ENCODE peak calls at places on chromosomes 7 and 10, in five cellular contexts. H is HCT116, G is esophagus squamous epithelium, B is thyroid gland, W is stomach. D is an unnamed sample.

GRCh38 chr7:29297194-29297890 is 102.8 kb downstream of the CHN2 start:
- DNase-seq in H (no peak), G (no peak), B (no peak), W (no peak), D (no peak)

GRCh38 chr10:42878821-42879195 is 96.2 kb downstream of the BMS1 start:
- DNase-seq in H (no peak), G (no peak), B (no peak), W (no peak), D (no peak)

GRCh38 chr7:129169171-129169643 is 19.2 kb upstream of the SMO start:
- DNase-seq in H (no peak), G (no peak), B (peak), W (peak), D (peak)

GRCh38 chr10:49135575-49136313 is 1.9 kb upstream of the FAM170B start:
- DNase-seq in H (no peak), G (no peak), B (peak), W (no peak), D (no peak)

GRCh38 chr7:46515844-46516590 is 594.9 kb upstream of the IGFBP3 start:
- DNase-seq in H (no peak), G (no peak), B (peak), W (no peak), D (no peak)

GRCh38 chr10:118374404-118374803 is 32.3 kb upstream of the FAM204A start:
- DNase-seq in H (no peak), G (no peak), B (no peak), W (no peak), D (no peak)

GRCh38 chr7:136687693-136688322 is 180.6 kb upstream of the CHRM2 start:
- DNase-seq in H (no peak), G (no peak), B (no peak), W (no peak), D (no peak)

GRCh38 chr7:138289864-138290263 is 170.2 kb upstream of the TRIM24 start:
- DNase-seq in H (no peak), G (no peak), B (no peak), W (no peak), D (no peak)

GRCh38 chr10:78342787-78343186 is 309.1 kb downstream of the RPS24 start:
- DNase-seq in H (no peak), G (no peak), B (no peak), W (peak), D (peak)

GRCh38 chr10:128793726-128794655 is 667.8 kb upstream of the MKI67 start:
- DNase-seq in H (no peak), G (no peak), B (no peak), W (no peak), D (no peak)

GRCh38 chr7:44280636-44280992 is 44.8 kb downstream of the CAMK2B start:
- DNase-seq in H (no peak), G (no peak), B (no peak), W (no peak), D (peak)

GRCh38 chr7:81457858-81458522 is 311.9 kb downstream of the HGF start:
- DNase-seq in H (peak), G (no peak), B (no peak), W (no peak), D (no peak)

GRCh38 chr10:49115015-49115795 is at the start of gene VSTM4:
- DNase-seq in H (no peak), G (no peak), B (peak), W (no peak), D (no peak)

GRCh38 chr7:139043823-139044812 is 8.3 kb upstream of the ZC3HAV1L start:
- DNase-seq in H (no peak), G (no peak), B (peak), W (peak), D (no peak)

GRCh38 chr10:101297901-101298451 is 56.0 kb upstream of the BTRC start:
- DNase-seq in H (peak), G (no peak), B (peak), W (peak), D (peak)

GRCh38 chr10:125020386-125020785 is 78.5 kb downstream of the ZRANB1 start:
- DNase-seq in H (no peak), G (no peak), B (peak), W (no peak), D (peak)

GRCh38 chr7:14432936-14433335 is 443.5 kb upstream of the ETV1 start:
- DNase-seq in H (no peak), G (no peak), B (no peak), W (no peak), D (no peak)

GRCh38 chr7:40866601-40867000 is 731.8 kb downstream of the SUGCT start:
- DNase-seq in H (no peak), G (no peak), B (no peak), W (no peak), D (no peak)

GRCh38 chr7:124338861-124339260 is 306.0 kb upstream of the TMEM229A start:
- DNase-seq in H (no peak), G (no peak), B (no peak), W (no peak), D (no peak)

GRCh38 chr7:22858640-22859561 is 36.3 kb upstream of the TOMM7 start:
- DNase-seq in H (peak), G (no peak), B (no peak), W (no peak), D (no peak)

GRCh38 chr7:22861576-22861975 is 38.9 kb upstream of the TOMM7 start:
- DNase-seq in H (no peak), G (no peak), B (no peak), W (no peak), D (no peak)

GRCh38 chr7:22860784-22861482 is 38.3 kb upstream of the TOMM7 start:
- DNase-seq in H (no peak), G (no peak), B (no peak), W (no peak), D (no peak)

GRCh38 chr7:22859676-22860290 is 37.1 kb upstream of the TOMM7 start:
- DNase-seq in H (no peak), G (no peak), B (no peak), W (no peak), D (no peak)

GRCh38 chr7:22860337-22860736 is 37.7 kb upstream of the TOMM7 start:
- DNase-seq in H (no peak), G (no peak), B (no peak), W (no peak), D (no peak)
- TF ChIP-seq POLR2A in H (no peak), G (no peak), B (no peak), W (no peak), D (no peak)

GRCh38 chr7:99393363-99394187 is 14.8 kb downstream of the PDAP1 start:
- DNase-seq in H (no peak), G (no peak), B (peak), W (peak), D (no peak)

GRCh38 chr7:99392046-99392445 is 16.4 kb downstream of the PDAP1 start:
- DNase-seq in H (no peak), G (no peak), B (no peak), W (no peak), D (no peak)

GRCh38 chr7:99390941-99391602 is 16.5 kb downstream of the ARPC1B start:
- DNase-seq in H (no peak), G (no peak), B (no peak), W (no peak), D (no peak)

GRCh38 chr7:99394188-99394502 is 14.3 kb downstream of the PDAP1 start:
- DNase-seq in H (no peak), G (no peak), B (no peak), W (no peak), D (no peak)

GRCh38 chr7:99392659-99393362 is 15.6 kb downstream of the PDAP1 start:
- DNase-seq in H (no peak), G (no peak), B (peak), W (peak), D (peak)
- TF ChIP-seq POLR2A in H (no peak), G (peak), B (no peak), W (no peak), D (peak)

GRCh38 chr10:29304259-29305030 is 15.6 kb downstream of the LYZL1 start:
- DNase-seq in H (peak), G (no peak), B (peak), W (peak), D (no peak)

GRCh38 chr10:29314726-29315125 is 25.9 kb downstream of the LYZL1 start:
- DNase-seq in H (no peak), G (no peak), B (peak), W (no peak), D (no peak)

GRCh38 chr10:29306688-29307087 is 17.8 kb downstream of the LYZL1 start:
- DNase-seq in H (no peak), G (no peak), B (peak), W (no peak), D (no peak)

GRCh38 chr10:29305031-29305335 is 16.1 kb downstream of the LYZL1 start:
- DNase-seq in H (no peak), G (no peak), B (no peak), W (no peak), D (no peak)

DNA sequence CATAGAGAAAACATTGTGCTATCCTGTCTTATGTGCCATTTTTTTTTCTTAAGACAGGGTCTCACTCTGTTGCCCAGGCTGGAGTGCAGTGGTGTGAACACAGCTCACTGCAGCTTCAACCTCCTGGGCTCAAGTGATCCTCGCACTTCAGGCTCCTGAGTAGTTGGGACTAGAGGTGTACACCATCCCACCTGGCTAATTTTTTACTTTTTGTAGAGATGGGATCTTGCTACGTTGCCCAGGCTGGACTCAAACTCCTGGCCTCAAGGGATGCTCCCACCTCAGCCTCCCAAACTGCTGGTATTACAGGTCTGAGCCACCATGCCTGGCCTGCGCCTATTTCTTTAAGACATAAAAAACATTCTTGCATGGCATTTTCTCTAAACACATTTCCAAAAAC is 20.6 kb downstream of the LYZL1 start:
- DNase-seq in H (no peak), G (no peak), B (no peak), W (no peak), D (no peak)
- TF ChIP-seq POLR2A in H (no peak), G (no peak), B (no peak), W (no peak), D (no peak)

GRCh38 chr7:6725003-6725402 is 18.3 kb upstream of the ZNF12 start:
- DNase-seq in H (no peak), G (no peak), B (no peak), W (no peak), D (peak)

GRCh38 chr7:6730343-6730633 is 23.5 kb upstream of the ZNF12 start:
- DNase-seq in H (no peak), G (no peak), B (no peak), W (no peak), D (no peak)

DNA sequence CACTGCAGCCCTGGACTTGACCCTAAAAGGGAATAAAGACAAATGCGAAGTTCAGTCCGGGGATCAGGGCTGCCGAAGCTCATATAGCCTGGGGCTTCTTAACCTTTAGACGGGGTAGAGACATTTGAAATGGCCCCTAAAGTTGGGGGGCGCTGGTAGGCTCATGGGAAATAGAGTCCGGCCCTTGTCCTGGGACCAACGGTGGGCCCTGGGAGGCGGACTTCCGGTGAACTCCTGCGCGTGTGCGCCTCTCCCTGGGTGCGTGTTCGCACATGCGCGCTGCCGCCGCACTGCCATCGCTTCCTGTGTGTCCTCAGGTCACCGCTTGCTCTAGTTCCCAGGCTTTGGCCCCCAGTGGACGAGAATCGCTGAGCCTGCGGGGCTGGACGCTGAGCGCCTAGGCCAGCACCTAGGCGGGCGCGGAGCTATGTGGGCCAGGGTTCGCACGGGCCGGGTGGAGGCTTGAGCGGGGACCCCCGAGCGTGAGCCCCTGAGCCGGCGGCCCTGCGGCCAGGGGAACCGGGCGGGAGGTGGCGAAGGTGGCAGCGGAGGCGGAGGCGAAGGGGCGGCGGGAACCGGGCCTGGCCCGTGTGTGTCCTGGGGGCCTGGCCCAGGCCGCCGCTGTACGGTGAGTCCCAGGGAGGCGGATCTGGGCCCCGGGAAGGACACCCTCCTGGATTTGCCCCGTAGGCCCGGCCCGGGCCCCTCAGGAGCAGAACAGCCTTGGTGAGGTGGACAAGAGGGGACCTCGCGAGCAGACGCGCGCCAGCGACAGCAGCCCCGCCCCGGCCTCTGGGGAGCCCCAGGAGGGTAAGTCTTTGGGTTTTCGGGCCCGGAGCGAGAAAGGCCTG is 23.0 kb upstream of the ZNF12 start:
- DNase-seq in H (peak), G (peak), B (peak), W (peak), D (peak)
- TF ChIP-seq POLR2A in H (peak), G (peak), B (no peak), W (no peak), D (no peak)

D was measured in spleen.